ENCODE peak calls at places on chromosomes 4 and X, in ten cellular contexts. L is endothelial cell of umbilical vein; N is Right ventricle myocardium inferior; S is NCI-H774; K is A549; B is fibroblast of gingiva; E is progenitor cell of endocrine pancreas; C is foreskin keratinocyte; T is effector memory CD8-positive, alpha-beta T cell; U is GM10248. P is an unnamed sample.

GRCh38 chrX:38233891-38234807 is 13.5 kb upstream of the SRPX start:
- DNase-seq in N (no peak), E (no peak), K (peak), T (no peak), B (peak), S (no peak), U (no peak), C (peak), L (peak), P (no peak)

GRCh38 chr4:186500721-186501304 is 54.6 kb downstream of the MTNR1A start:
- DNase-seq in U (no peak), E (no peak), L (no peak), K (no peak), N (no peak), S (peak), C (no peak), B (no peak), T (no peak), P (no peak)

GRCh38 chr4:6826781-6827508 is 44.4 kb downstream of the KIAA0232 start:
- DNase-seq in N (no peak), S (no peak), E (no peak), B (no peak), C (no peak), L (no peak), K (no peak), T (no peak), U (no peak), P (no peak)

GRCh38 chrX:8273451-8273894 is 102.4 kb upstream of the VCX2 start:
- DNase-seq in U (no peak), B (no peak), N (no peak), E (no peak), T (no peak), C (peak), L (peak), S (no peak), K (no peak), P (no peak)

GRCh38 chr4:155615054-155615887 is 51.4 kb upstream of the GUCY1A1 start:
- DNase-seq in B (no peak), K (no peak), U (no peak), N (no peak), T (no peak), E (no peak), L (peak), C (no peak), S (no peak), P (no peak)

GRCh38 chrX:56728321-56728720 is 722 bp upstream of the NBDY start:
- DNase-seq in N (no peak), T (no peak), E (no peak), B (no peak), L (no peak), C (peak), S (no peak), U (no peak), K (peak), P (no peak)

GRCh38 chr4:77418333-77418732 is 187.3 kb upstream of the CXCL13 start:
- DNase-seq in N (no peak), U (no peak), E (no peak), L (no peak), S (no peak), B (no peak), T (no peak), K (peak), C (peak), P (no peak)

GRCh38 chrX:136823175-136823574 is 42.4 kb upstream of the ARHGEF6 start:
- DNase-seq in U (no peak), E (no peak), N (no peak), L (no peak), B (peak), T (no peak), S (no peak), K (no peak), C (peak), P (no peak)

GRCh38 chrX:4382273-4382672 is 668.8 kb upstream of the PRKX start:
- DNase-seq in C (no peak), U (no peak), L (no peak), S (no peak), N (no peak), T (no peak), E (no peak), B (no peak), K (no peak), P (no peak)

GRCh38 chr4:14254252-14254651 is 626.7 kb upstream of the BOD1L1 start:
- DNase-seq in L (peak), U (no peak), S (no peak), K (peak), C (peak), T (no peak), N (no peak), B (no peak), E (peak), P (peak)

GRCh38 chrX:9786839-9787635 is 808 bp downstream of the SHROOM2 start:
- DNase-seq in S (no peak), K (no peak), N (no peak), L (peak), T (no peak), C (peak), E (no peak), U (no peak), B (no peak), P (no peak)

GRCh38 chr4:160592258-160592657 is 1489.4 kb downstream of the RAPGEF2 start:
- DNase-seq in K (no peak), B (no peak), N (no peak), T (no peak), E (no peak), C (no peak), U (no peak), S (no peak), L (no peak), P (no peak)

GRCh38 chrX:8738588-8739189 is 6.8 kb upstream of the ANOS1 start:
- DNase-seq in K (peak), U (no peak), E (no peak), S (no peak), C (no peak), N (no peak), L (peak), B (peak), T (peak), P (no peak)

GRCh38 chrX:21933077-21933476 is 7.4 kb upstream of the SMS start:
- DNase-seq in K (peak), U (no peak), N (no peak), S (no peak), E (no peak), L (no peak), C (no peak), T (no peak), B (no peak), P (no peak)

GRCh38 chrX:30971761-30972603 is 82.9 kb upstream of the TAB3 start:
- DNase-seq in N (no peak), T (no peak), L (peak), E (no peak), K (peak), C (peak), U (peak), B (peak), S (no peak), P (peak)

GRCh38 chr4:121717680-121718237 is 21.0 kb upstream of the ANXA5 start:
- DNase-seq in L (no peak), U (no peak), S (no peak), N (no peak), K (no peak), B (peak), E (no peak), T (no peak), C (no peak), P (no peak)

GRCh38 chrX:106875151-106875550 is 28.0 kb downstream of the RIPPLY1 start:
- DNase-seq in B (peak), C (no peak), U (no peak), L (no peak), S (no peak), K (no peak), E (no peak), N (no peak), T (no peak), P (no peak)

GRCh38 chrX:1591863-1592127 is 391 bp downstream of the AKAP17A start:
- DNase-seq in C (no peak), K (no peak), S (no peak), B (no peak), E (no peak), U (no peak), N (no peak), T (no peak), L (no peak), P (no peak)